ENCODE peak calls at places on chromosome 16, in ten cellular contexts. One of them, this sample, is unnamed.

GRCh38 chr16:27890866-27891265 is 172.6 kb downstream of the GSG1L start:
- DNase-seq in A549: no peak
- DNase-seq in CD8-positive, alpha-beta T cell: no peak
- DNase-seq in fibroblast of mammary gland: no peak
- DNase-seq in fibroblast of villous mesenchyme: no peak
- DNase-seq in AG09309: no peak
- DNase-seq in fibroblast of pulmonary artery: no peak
- DNase-seq in psoas muscle: no peak
- DNase-seq in suprapubic skin: no peak
- DNase-seq in BJ: no peak
- DNase-seq in this sample: no peak

GRCh38 chr16:84063972-84064371 is 21.4 kb upstream of the SLC38A8 start:
- DNase-seq in A549: no peak
- DNase-seq in CD8-positive, alpha-beta T cell: no peak
- DNase-seq in fibroblast of mammary gland: no peak
- DNase-seq in fibroblast of villous mesenchyme: no peak
- DNase-seq in AG09309: no peak
- DNase-seq in fibroblast of pulmonary artery: no peak
- DNase-seq in psoas muscle: no peak
- DNase-seq in suprapubic skin: no peak
- DNase-seq in BJ: no peak
- DNase-seq in this sample: no peak

GRCh38 chr16:50593410-50594139 is 45.4 kb downstream of the NKD1 start:
- DNase-seq in A549: no peak
- DNase-seq in CD8-positive, alpha-beta T cell: no peak
- DNase-seq in fibroblast of mammary gland: peak
- DNase-seq in fibroblast of villous mesenchyme: peak
- DNase-seq in AG09309: no peak
- DNase-seq in fibroblast of pulmonary artery: peak
- DNase-seq in psoas muscle: no peak
- DNase-seq in suprapubic skin: no peak
- DNase-seq in BJ: no peak
- DNase-seq in this sample: no peak

GRCh38 chr16:11630230-11631056 is 37.8 kb upstream of the SNN start:
- DNase-seq in A549: no peak
- DNase-seq in CD8-positive, alpha-beta T cell: no peak
- DNase-seq in fibroblast of mammary gland: no peak
- DNase-seq in fibroblast of villous mesenchyme: no peak
- DNase-seq in AG09309: no peak
- DNase-seq in fibroblast of pulmonary artery: no peak
- DNase-seq in psoas muscle: no peak
- DNase-seq in suprapubic skin: no peak
- DNase-seq in BJ: no peak
- DNase-seq in this sample: no peak

GRCh38 chr16:50282955-50283631 is 16.7 kb downstream of the ADCY7 start:
- DNase-seq in A549: no peak
- DNase-seq in CD8-positive, alpha-beta T cell: no peak
- DNase-seq in fibroblast of mammary gland: no peak
- DNase-seq in fibroblast of villous mesenchyme: peak
- DNase-seq in AG09309: no peak
- DNase-seq in fibroblast of pulmonary artery: no peak
- DNase-seq in psoas muscle: no peak
- DNase-seq in suprapubic skin: no peak
- DNase-seq in BJ: no peak
- DNase-seq in this sample: no peak

GRCh38 chr16:81539009-81539820 is 94.6 kb downstream of the CMIP start:
- DNase-seq in A549: no peak
- DNase-seq in CD8-positive, alpha-beta T cell: no peak
- DNase-seq in fibroblast of mammary gland: peak
- DNase-seq in fibroblast of villous mesenchyme: peak
- DNase-seq in AG09309: no peak
- DNase-seq in fibroblast of pulmonary artery: no peak
- DNase-seq in psoas muscle: no peak
- DNase-seq in suprapubic skin: no peak
- DNase-seq in BJ: no peak
- DNase-seq in this sample: no peak

GRCh38 chr16:69326172-69326873 is 4.1 kb downstream of the PDF start:
- DNase-seq in A549: no peak
- DNase-seq in CD8-positive, alpha-beta T cell: no peak
- DNase-seq in fibroblast of mammary gland: peak
- DNase-seq in fibroblast of villous mesenchyme: no peak
- DNase-seq in AG09309: no peak
- DNase-seq in fibroblast of pulmonary artery: no peak
- DNase-seq in psoas muscle: peak
- DNase-seq in suprapubic skin: no peak
- DNase-seq in BJ: no peak
- DNase-seq in this sample: no peak

GRCh38 chr16:27314161-27314723 is 468 bp downstream of the IL4R start:
- DNase-seq in A549: peak
- DNase-seq in CD8-positive, alpha-beta T cell: no peak
- DNase-seq in fibroblast of mammary gland: peak
- DNase-seq in fibroblast of villous mesenchyme: peak
- DNase-seq in AG09309: peak
- DNase-seq in fibroblast of pulmonary artery: peak
- DNase-seq in psoas muscle: peak
- DNase-seq in suprapubic skin: peak
- DNase-seq in BJ: peak
- DNase-seq in this sample: peak

GRCh38 chr16:57865746-57866528 is 63.6 kb upstream of the KIFC3 start:
- DNase-seq in A549: no peak
- DNase-seq in CD8-positive, alpha-beta T cell: no peak
- DNase-seq in fibroblast of mammary gland: no peak
- DNase-seq in fibroblast of villous mesenchyme: no peak
- DNase-seq in AG09309: no peak
- DNase-seq in fibroblast of pulmonary artery: no peak
- DNase-seq in psoas muscle: no peak
- DNase-seq in suprapubic skin: no peak
- DNase-seq in BJ: no peak
- DNase-seq in this sample: no peak

GRCh38 chr16:57867000-57867561 is 64.8 kb upstream of the KIFC3 start:
- DNase-seq in A549: no peak
- DNase-seq in CD8-positive, alpha-beta T cell: no peak
- DNase-seq in fibroblast of mammary gland: no peak
- DNase-seq in fibroblast of villous mesenchyme: no peak
- DNase-seq in AG09309: no peak
- DNase-seq in fibroblast of pulmonary artery: no peak
- DNase-seq in psoas muscle: no peak
- DNase-seq in suprapubic skin: peak
- DNase-seq in BJ: no peak
- DNase-seq in this sample: no peak

GRCh38 chr16:57866529-57866918 is 64.2 kb upstream of the KIFC3 start:
- DNase-seq in A549: no peak
- DNase-seq in CD8-positive, alpha-beta T cell: no peak
- DNase-seq in fibroblast of mammary gland: no peak
- DNase-seq in fibroblast of villous mesenchyme: no peak
- DNase-seq in AG09309: no peak
- DNase-seq in fibroblast of pulmonary artery: no peak
- DNase-seq in psoas muscle: no peak
- DNase-seq in suprapubic skin: peak
- DNase-seq in BJ: no peak
- DNase-seq in this sample: no peak

GRCh38 chr16:57862698-57863433 is 60.6 kb upstream of the KIFC3 start:
- DNase-seq in A549: peak
- DNase-seq in CD8-positive, alpha-beta T cell: no peak
- DNase-seq in fibroblast of mammary gland: no peak
- DNase-seq in fibroblast of villous mesenchyme: no peak
- DNase-seq in AG09309: no peak
- DNase-seq in fibroblast of pulmonary artery: no peak
- DNase-seq in psoas muscle: no peak
- DNase-seq in suprapubic skin: peak
- DNase-seq in BJ: no peak
- DNase-seq in this sample: no peak

DNA sequence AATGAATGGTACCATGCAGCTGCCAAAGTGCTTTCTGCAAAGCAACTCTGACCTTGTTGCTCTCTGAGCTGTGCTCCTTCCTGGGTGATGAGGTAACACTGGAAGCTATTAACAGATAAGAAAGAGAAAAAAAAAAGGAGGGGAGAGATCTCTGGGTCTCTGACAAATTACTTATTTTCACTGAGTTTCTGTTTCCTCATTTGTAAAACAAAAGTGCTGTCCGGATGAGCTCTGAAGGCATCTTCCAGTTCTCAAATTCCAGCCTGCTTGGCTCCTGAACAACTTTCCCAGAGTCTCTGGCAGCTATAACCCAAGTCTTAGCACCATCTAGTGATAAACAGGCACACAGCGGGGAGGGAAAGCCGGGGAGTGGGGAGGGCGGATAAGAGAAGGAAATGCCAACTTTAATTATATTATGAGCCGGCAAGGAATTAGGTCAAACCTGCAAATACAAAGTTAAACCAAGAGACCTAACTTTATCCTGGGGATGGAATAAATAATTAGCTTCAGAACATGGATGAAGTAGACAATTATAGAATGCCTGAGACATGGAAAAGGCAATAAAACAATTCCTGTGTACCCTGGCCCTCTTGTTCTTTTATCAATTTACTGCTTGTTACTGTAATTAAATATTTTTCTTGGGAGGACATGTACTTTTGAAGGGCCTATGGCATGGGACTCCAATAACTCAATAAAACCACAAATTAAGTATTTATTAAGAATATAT is 61.3 kb upstream of the KIFC3 start:
- DNase-seq in A549: peak
- DNase-seq in CD8-positive, alpha-beta T cell: no peak
- DNase-seq in fibroblast of mammary gland: peak
- DNase-seq in fibroblast of villous mesenchyme: peak
- DNase-seq in AG09309: peak
- DNase-seq in fibroblast of pulmonary artery: peak
- DNase-seq in psoas muscle: peak
- DNase-seq in suprapubic skin: peak
- DNase-seq in BJ: peak
- DNase-seq in this sample: peak
- TF ChIP-seq CTCF in A549: peak
- TF ChIP-seq CTCF in CD8-positive, alpha-beta T cell: no peak
- TF ChIP-seq CTCF in fibroblast of mammary gland: peak
- TF ChIP-seq CTCF in fibroblast of villous mesenchyme: peak
- TF ChIP-seq CTCF in AG09309: peak
- TF ChIP-seq CTCF in fibroblast of pulmonary artery: peak
- TF ChIP-seq CTCF in psoas muscle: peak
- TF ChIP-seq CTCF in suprapubic skin: peak
- TF ChIP-seq CTCF in BJ: peak
- TF ChIP-seq CTCF in this sample: no peak

GRCh38 chr16:9527976-9528375 is 436.5 kb downstream of the HAPSTR1 start:
- DNase-seq in A549: no peak
- DNase-seq in CD8-positive, alpha-beta T cell: no peak
- DNase-seq in fibroblast of mammary gland: no peak
- DNase-seq in fibroblast of villous mesenchyme: no peak
- DNase-seq in AG09309: no peak
- DNase-seq in fibroblast of pulmonary artery: no peak
- DNase-seq in psoas muscle: no peak
- DNase-seq in suprapubic skin: no peak
- DNase-seq in BJ: no peak
- DNase-seq in this sample: no peak

GRCh38 chr16:9523994-9524393 is 432.6 kb downstream of the HAPSTR1 start:
- DNase-seq in A549: no peak
- DNase-seq in CD8-positive, alpha-beta T cell: no peak
- DNase-seq in fibroblast of mammary gland: no peak
- DNase-seq in fibroblast of villous mesenchyme: no peak
- DNase-seq in AG09309: no peak
- DNase-seq in fibroblast of pulmonary artery: no peak
- DNase-seq in psoas muscle: no peak
- DNase-seq in suprapubic skin: no peak
- DNase-seq in BJ: no peak
- DNase-seq in this sample: no peak

GRCh38 chr16:9526791-9527190 is 435.3 kb downstream of the HAPSTR1 start:
- DNase-seq in A549: no peak
- DNase-seq in CD8-positive, alpha-beta T cell: no peak
- DNase-seq in fibroblast of mammary gland: no peak
- DNase-seq in fibroblast of villous mesenchyme: no peak
- DNase-seq in AG09309: no peak
- DNase-seq in fibroblast of pulmonary artery: no peak
- DNase-seq in psoas muscle: no peak
- DNase-seq in suprapubic skin: no peak
- DNase-seq in BJ: no peak
- DNase-seq in this sample: no peak

GRCh38 chr16:9522589-9522988 is 431.1 kb downstream of the HAPSTR1 start:
- DNase-seq in A549: no peak
- DNase-seq in CD8-positive, alpha-beta T cell: no peak
- DNase-seq in fibroblast of mammary gland: no peak
- DNase-seq in fibroblast of villous mesenchyme: no peak
- DNase-seq in AG09309: no peak
- DNase-seq in fibroblast of pulmonary artery: no peak
- DNase-seq in psoas muscle: no peak
- DNase-seq in suprapubic skin: no peak
- DNase-seq in BJ: no peak
- DNase-seq in this sample: no peak

DNA sequence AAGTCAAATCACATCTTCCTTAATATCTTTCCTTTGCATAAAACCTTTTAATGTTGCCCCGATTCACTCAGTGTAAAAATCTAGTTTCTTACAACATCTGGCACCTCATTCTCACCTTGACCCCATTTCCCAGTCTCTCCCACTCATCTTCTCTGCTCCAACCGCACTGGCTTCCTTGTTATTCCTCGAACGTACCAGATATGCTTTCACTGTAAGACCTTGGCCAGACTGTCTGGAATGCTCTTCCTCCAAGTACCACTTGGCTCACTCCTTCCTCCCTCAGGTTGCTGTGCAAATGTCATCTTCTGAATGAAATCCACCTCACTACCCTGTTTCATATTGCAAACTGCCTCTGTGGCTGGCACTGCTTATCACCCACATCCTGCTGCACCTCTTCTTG is 433.6 kb downstream of the HAPSTR1 start:
- DNase-seq in A549: no peak
- DNase-seq in CD8-positive, alpha-beta T cell: no peak
- DNase-seq in fibroblast of mammary gland: no peak
- DNase-seq in fibroblast of villous mesenchyme: no peak
- DNase-seq in AG09309: no peak
- DNase-seq in fibroblast of pulmonary artery: no peak
- DNase-seq in psoas muscle: no peak
- DNase-seq in suprapubic skin: no peak
- DNase-seq in BJ: no peak
- DNase-seq in this sample: no peak
- TF ChIP-seq CTCF in A549: no peak
- TF ChIP-seq CTCF in CD8-positive, alpha-beta T cell: no peak
- TF ChIP-seq CTCF in fibroblast of mammary gland: no peak
- TF ChIP-seq CTCF in fibroblast of villous mesenchyme: no peak
- TF ChIP-seq CTCF in AG09309: no peak
- TF ChIP-seq CTCF in fibroblast of pulmonary artery: no peak
- TF ChIP-seq CTCF in psoas muscle: no peak
- TF ChIP-seq CTCF in suprapubic skin: no peak
- TF ChIP-seq CTCF in BJ: no peak
- TF ChIP-seq CTCF in this sample: no peak

DNA sequence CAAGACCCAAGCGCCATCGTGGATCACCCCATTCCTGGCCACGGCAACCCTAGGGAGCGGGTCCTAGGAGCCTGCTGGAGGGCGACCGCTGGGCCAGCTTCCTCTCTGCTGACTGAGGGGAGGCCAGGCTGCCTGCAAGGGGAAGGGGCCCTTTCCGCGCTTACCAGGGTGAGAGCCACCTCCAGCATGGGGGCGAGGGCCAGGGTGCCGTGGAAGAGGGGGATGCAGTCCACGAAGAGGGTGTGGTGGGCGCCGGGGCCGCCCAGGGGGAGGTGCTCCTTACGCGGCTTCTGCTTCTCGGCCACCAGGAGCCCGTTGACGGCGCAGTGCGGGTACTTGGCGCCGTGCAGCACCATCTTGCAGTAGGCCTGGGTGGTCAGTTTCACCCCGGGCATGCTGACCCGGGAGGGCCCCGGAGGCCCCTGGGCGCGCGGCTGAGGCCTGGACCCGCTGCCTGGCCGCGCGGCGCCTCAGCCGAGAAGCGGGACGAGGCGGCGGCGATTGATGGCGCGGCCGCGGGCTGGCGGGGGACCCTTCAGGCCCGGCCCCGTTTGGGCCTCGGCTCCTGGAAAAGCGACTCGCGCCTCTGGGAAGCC is 345 bp downstream of the EMC8 start:
- DNase-seq in A549: peak
- DNase-seq in CD8-positive, alpha-beta T cell: no peak
- DNase-seq in fibroblast of mammary gland: peak
- DNase-seq in fibroblast of villous mesenchyme: peak
- DNase-seq in AG09309: no peak
- DNase-seq in fibroblast of pulmonary artery: peak
- DNase-seq in psoas muscle: no peak
- DNase-seq in suprapubic skin: peak
- DNase-seq in BJ: no peak
- DNase-seq in this sample: peak
- TF ChIP-seq CTCF in A549: no peak
- TF ChIP-seq CTCF in CD8-positive, alpha-beta T cell: no peak
- TF ChIP-seq CTCF in fibroblast of mammary gland: no peak
- TF ChIP-seq CTCF in fibroblast of villous mesenchyme: no peak
- TF ChIP-seq CTCF in AG09309: no peak
- TF ChIP-seq CTCF in fibroblast of pulmonary artery: no peak
- TF ChIP-seq CTCF in psoas muscle: no peak
- TF ChIP-seq CTCF in suprapubic skin: no peak
- TF ChIP-seq CTCF in BJ: peak
- TF ChIP-seq CTCF in this sample: no peak

GRCh38 chr16:1106659-1107058 is 10.6 kb upstream of the C1QTNF8 start:
- DNase-seq in A549: no peak
- DNase-seq in CD8-positive, alpha-beta T cell: no peak
- DNase-seq in fibroblast of mammary gland: no peak
- DNase-seq in fibroblast of villous mesenchyme: no peak
- DNase-seq in AG09309: no peak
- DNase-seq in fibroblast of pulmonary artery: no peak
- DNase-seq in psoas muscle: no peak
- DNase-seq in suprapubic skin: no peak
- DNase-seq in BJ: no peak
- DNase-seq in this sample: no peak
- TF ChIP-seq CTCF in A549: peak
- TF ChIP-seq CTCF in CD8-positive, alpha-beta T cell: no peak
- TF ChIP-seq CTCF in fibroblast of mammary gland: no peak
- TF ChIP-seq CTCF in fibroblast of villous mesenchyme: no peak
- TF ChIP-seq CTCF in AG09309: no peak
- TF ChIP-seq CTCF in fibroblast of pulmonary artery: no peak
- TF ChIP-seq CTCF in psoas muscle: no peak
- TF ChIP-seq CTCF in suprapubic skin: no peak
- TF ChIP-seq CTCF in BJ: no peak
- TF ChIP-seq CTCF in this sample: peak